ENCODE peak calls at places on chromosomes 5 and 9, in four cellular contexts. M is SK-N-SH, Y is K562, E is HepG2. J is an unnamed sample.

GRCh38 chr5:10329808-10330481 is 22.2 kb upstream of the CMBL start:
- DNase-seq in M (peak), Y (no peak), E (no peak), J (no peak)

GRCh38 chr5:114360816-114361723 is 800 bp upstream of the KCNN2 start:
- DNase-seq in M (peak), Y (no peak), E (no peak), J (peak)

GRCh38 chr9:134419684-134420076 is 93.4 kb downstream of the RXRA start:
- DNase-seq in M (peak), Y (peak), E (no peak), J (peak)

GRCh38 chr5:132915681-132916080 is 42.2 kb downstream of the LEAP2 start:
- DNase-seq in M (no peak), Y (no peak), E (no peak), J (no peak)

GRCh38 chr5:132090107-132090506 is 16.5 kb downstream of the CSF2 start:
- DNase-seq in M (no peak), Y (no peak), E (no peak), J (no peak)

GRCh38 chr5:134446938-134447337 is 35.3 kb upstream of the CDKN2AIPNL start:
- DNase-seq in M (no peak), Y (peak), E (no peak), J (no peak)

GRCh38 chr5:178826216-178826615 is 33.5 kb upstream of the ZNF354B start:
- DNase-seq in M (no peak), Y (no peak), E (no peak), J (peak)

GRCh38 chr5:1672396-1672795 is 127.2 kb downstream of the MRPL36 start:
- DNase-seq in M (no peak), Y (no peak), E (no peak), J (peak)

GRCh38 chr9:119793272-119793671 is 424.0 kb upstream of the BRINP1 start:
- DNase-seq in M (no peak), Y (no peak), E (no peak), J (no peak)

GRCh38 chr5:142749321-142749720 is 20.9 kb upstream of the ARHGAP26 start:
- DNase-seq in M (no peak), Y (no peak), E (no peak), J (no peak)

GRCh38 chr5:31854181-31854624 is 215.3 kb downstream of the PDZD2 start:
- DNase-seq in M (no peak), Y (no peak), E (no peak), J (peak)

GRCh38 chr9:24939099-24939850 is 393.6 kb upstream of the IZUMO3 start:
- DNase-seq in M (peak), Y (no peak), E (no peak), J (no peak)

GRCh38 chr9:137077758-137078693 is 709 bp downstream of the UAP1L1 start:
- DNase-seq in M (peak), Y (no peak), E (no peak), J (peak)

GRCh38 chr5:83256091-83256775 is 178.9 kb downstream of the XRCC4 start:
- DNase-seq in M (no peak), Y (no peak), E (no peak), J (no peak)

GRCh38 chr9:124281934-124282351 is 24.2 kb downstream of the NEK6 start:
- DNase-seq in M (no peak), Y (no peak), E (peak), J (no peak)

GRCh38 chr5:115079934-115080623 is 89.6 kb downstream of the TRIM36 start:
- DNase-seq in M (no peak), Y (no peak), E (no peak), J (no peak)

GRCh38 chr5:177128551-177128976 is 5.0 kb upstream of the NSD1 start:
- DNase-seq in M (no peak), Y (no peak), E (no peak), J (no peak)
- TF ChIP-seq FOXJ3 in M (no peak), Y (no peak), E (no peak), J (no peak)

DNA sequence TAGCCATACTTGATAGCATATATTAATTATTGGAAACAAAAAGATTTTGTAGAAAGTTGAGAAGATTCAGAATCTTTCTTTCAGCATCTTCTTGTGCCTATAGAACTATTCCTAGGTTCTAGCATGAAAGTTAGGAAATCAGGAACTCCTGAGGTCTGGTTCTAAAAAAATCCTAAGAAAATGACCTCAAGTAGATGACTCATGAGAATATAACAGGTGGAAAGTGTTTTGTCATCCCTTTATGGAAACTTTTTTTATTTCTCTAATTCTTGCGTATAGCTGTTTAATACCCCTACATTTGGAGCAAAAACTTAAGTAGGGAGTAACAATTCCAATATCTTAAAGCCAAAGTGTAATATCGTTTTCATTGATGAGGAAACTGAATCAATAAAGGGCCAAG is 574.1 kb downstream of the NR2F1-AS1 start:
- DNase-seq in M (no peak), Y (no peak), E (no peak), J (no peak)
- TF ChIP-seq FOXJ3 in M (no peak), Y (no peak), E (no peak), J (no peak)

GRCh38 chr5:41882765-41883164 is 12.5 kb upstream of the OXCT1 start:
- DNase-seq in M (no peak), Y (no peak), E (no peak), J (no peak)
- TF ChIP-seq FOXJ3 in M (no peak), Y (no peak), E (no peak), J (no peak)

GRCh38 chr5:96297867-96298266 is 135.2 kb downstream of the PCSK1 start:
- DNase-seq in M (no peak), Y (no peak), E (peak), J (no peak)

GRCh38 chr5:96302174-96302738 is 130.8 kb downstream of the PCSK1 start:
- DNase-seq in M (no peak), Y (no peak), E (no peak), J (no peak)

GRCh38 chr5:96297290-96297689 is 135.8 kb downstream of the PCSK1 start:
- DNase-seq in M (peak), Y (no peak), E (peak), J (no peak)

GRCh38 chr5:96300986-96301385 is 132.1 kb downstream of the PCSK1 start:
- DNase-seq in M (no peak), Y (no peak), E (no peak), J (no peak)
- TF ChIP-seq FOXJ3 in M (no peak), Y (no peak), E (no peak), J (no peak)

GRCh38 chr5:6634327-6634713 is 1.1 kb downstream of the SRD5A1 start:
- DNase-seq in M (peak), Y (peak), E (no peak), J (no peak)

GRCh38 chr5:6631441-6631840 is 1.4 kb downstream of the NSUN2 start:
- DNase-seq in M (no peak), Y (no peak), E (no peak), J (no peak)

GRCh38 chr5:6632931-6633468 is at the start of the genes NSUN2 and SRD5A1:
- DNase-seq in M (peak), Y (peak), E (peak), J (peak)

GRCh38 chr5:6633469-6634326 is 458 bp downstream of the SRD5A1 start:
- DNase-seq in M (peak), Y (no peak), E (no peak), J (peak)

DNA sequence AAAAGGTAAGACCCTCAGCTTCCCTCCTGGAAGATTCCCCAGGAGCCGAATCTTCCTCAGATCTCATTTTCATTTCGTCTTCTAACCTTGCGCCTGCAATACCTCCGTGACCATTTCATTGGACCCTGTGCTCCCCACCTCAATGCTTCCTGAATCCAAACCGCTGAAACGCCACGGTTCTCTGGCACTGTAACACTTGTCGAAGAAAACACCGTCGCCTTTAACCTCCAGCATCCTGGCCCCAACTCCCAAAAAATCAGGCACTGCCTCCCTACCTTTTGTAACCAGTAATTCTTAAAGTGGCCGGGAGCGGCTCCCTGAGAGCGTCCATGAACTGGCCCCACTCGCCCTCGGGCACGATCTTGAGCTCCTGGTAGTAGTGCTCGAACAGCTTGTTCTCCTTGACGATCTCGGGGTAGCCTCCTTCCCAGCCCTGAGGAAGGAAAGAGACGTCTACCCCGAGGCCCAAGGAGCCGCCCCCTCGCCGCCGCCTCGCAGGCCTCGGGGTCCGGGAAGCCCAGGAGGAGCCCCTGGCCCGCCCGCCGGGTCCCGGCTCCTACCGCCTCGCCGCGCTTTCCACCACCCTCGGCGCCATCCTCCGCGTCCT is 417 bp downstream of the NSUN2 start:
- DNase-seq in M (no peak), Y (no peak), E (peak), J (no peak)
- TF ChIP-seq FOXJ3 in M (no peak), Y (no peak), E (no peak), J (no peak)

DNA sequence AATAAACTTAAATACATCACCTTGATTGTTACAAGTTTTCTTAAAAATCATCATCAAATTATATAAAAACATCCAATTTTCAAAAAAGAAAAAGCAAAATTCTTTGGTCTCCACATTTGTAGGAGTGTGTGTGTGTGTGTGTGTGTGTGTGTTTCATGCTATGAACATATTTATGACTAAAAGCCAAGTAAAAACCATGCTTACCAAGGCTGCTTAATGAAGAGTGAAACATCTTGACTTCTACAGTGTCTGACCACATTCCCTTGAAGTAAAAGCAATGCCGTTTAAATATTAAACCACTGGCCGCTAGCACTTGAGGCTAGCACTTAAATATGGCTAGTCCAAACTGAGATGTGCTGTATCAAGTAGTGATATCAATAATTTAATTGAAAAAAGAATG is 549.1 kb upstream of the CCNG1 start:
- DNase-seq in M (no peak), Y (no peak), E (no peak), J (no peak)
- TF ChIP-seq FOXJ3 in M (no peak), Y (no peak), E (no peak), J (no peak)

GRCh38 chr9:34253460-34253837 is 74.6 kb downstream of the UBAP1 start:
- DNase-seq in M (no peak), Y (no peak), E (no peak), J (no peak)

GRCh38 chr9:34254966-34255825 is 73.9 kb downstream of the KIF24 start:
- DNase-seq in M (no peak), Y (no peak), E (no peak), J (no peak)

GRCh38 chr9:34252670-34253459 is 74.0 kb downstream of the UBAP1 start:
- DNase-seq in M (peak), Y (peak), E (peak), J (peak)

GRCh38 chr9:34256104-34256503 is 73.0 kb downstream of the KIF24 start:
- DNase-seq in M (peak), Y (no peak), E (no peak), J (peak)

GRCh38 chr9:34254141-34254913 is 74.7 kb downstream of the KIF24 start:
- DNase-seq in M (no peak), Y (no peak), E (no peak), J (no peak)
- TF ChIP-seq FOXJ3 in M (no peak), Y (no peak), E (no peak), J (no peak)

GRCh38 chr5:73272351-73272750 is 99.4 kb downstream of the TMEM174 start:
- DNase-seq in M (no peak), Y (no peak), E (no peak), J (no peak)
- TF ChIP-seq FOXJ3 in M (no peak), Y (no peak), E (no peak), J (no peak)

J was measured in WTC11.